ENCODE peak calls at places on chromosome 18, in ten cellular contexts. R is lower leg skin, P is PC-9, N is heart right ventricle, L is K562, E is breast epithelium, G is GM23248, O is DND-41, W is fibroblast of the aortic adventitia, U is cardiac fibroblast. S is an unnamed sample.

GRCh38 chr18:75612491-75612890 is 185.0 kb upstream of the SMIM21 start:
- DNase-seq in W (no peak), E (no peak), N (no peak), U (no peak), R (no peak), P (no peak), O (no peak), G (no peak), L (no peak), S (no peak)

GRCh38 chr18:41954827-41955613 is at the start of gene PIK3C3:
- DNase-seq in R (peak; percentile 99), L (peak; percentile 96), O (peak; percentile 96), G (peak; percentile 98), U (peak; percentile 99), N (peak; percentile 98), E (peak; percentile 93), W (peak; percentile 99), P (peak; percentile 87), S (peak; percentile 98)

GRCh38 chr18:35730738-35731370 is 149.3 kb downstream of the GALNT1 start:
- DNase-seq in U (peak; percentile 49), P (no peak), R (no peak), O (no peak), G (no peak), N (no peak), E (no peak), W (no peak), L (no peak), S (no peak)

GRCh38 chr18:70235478-70235877 is 30.0 kb upstream of the RTTN start:
- DNase-seq in O (no peak), R (no peak), P (no peak), U (no peak), E (no peak), G (no peak), N (no peak), L (no peak), W (no peak), S (no peak)

GRCh38 chr18:64993695-64994094 is 757.1 kb upstream of the CDH7 start:
- DNase-seq in G (no peak), N (no peak), U (no peak), E (no peak), L (no peak), W (no peak), R (no peak), O (no peak), P (no peak), S (no peak)

GRCh38 chr18:36829362-36830140 is 624 bp downstream of the KIAA1328 start:
- DNase-seq in R (peak; percentile 86), O (no peak), L (peak; percentile 32), E (no peak), P (no peak), G (peak; percentile 63), W (peak; percentile 34), N (no peak), U (peak; percentile 42), S (no peak)

GRCh38 chr18:74896390-74896991 is 298.8 kb downstream of the ZNF407 start:
- DNase-seq in U (peak; percentile 6), E (peak; percentile 41), P (peak; percentile 52), N (no peak), O (peak; percentile 9), G (peak; percentile 13), L (peak; percentile 10), W (peak; percentile 3), R (no peak), S (no peak)

GRCh38 chr18:59715445-59715844 is 18.2 kb upstream of the CCBE1 start:
- DNase-seq in W (peak; percentile 45), E (no peak), U (peak; percentile 67), N (no peak), R (no peak), O (no peak), P (no peak), L (no peak), G (peak; percentile 47), S (no peak)

DNA sequence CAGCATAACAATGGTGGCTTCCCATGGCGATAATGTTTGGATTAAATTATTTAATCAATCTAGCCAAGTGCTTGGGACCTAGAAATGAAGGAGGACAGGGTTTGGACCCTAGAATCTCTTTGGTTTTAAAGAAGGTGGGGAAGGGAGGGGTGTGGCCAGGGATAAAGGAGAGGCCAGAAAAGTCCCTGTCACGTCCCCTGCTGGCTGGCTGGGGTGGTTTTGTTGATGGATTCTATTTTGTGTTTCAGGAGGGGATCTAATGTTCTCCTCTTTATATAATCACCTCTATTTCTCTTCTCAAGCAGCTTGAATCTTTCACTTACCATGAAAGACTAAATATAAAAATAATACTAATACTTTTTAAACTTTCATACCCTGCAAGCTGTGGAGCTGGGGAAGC is 52.6 kb upstream of the GALR1 start:
- DNase-seq in L (no peak), U (no peak), P (no peak), G (no peak), R (no peak), E (no peak), N (no peak), O (no peak), W (no peak), S (no peak)
- H3K4me3 ChIP-seq in L (no peak overlapping the region), U (no peak overlapping the region), P (no peak overlapping the region), G (no peak overlapping the region), R (no peak overlapping the region), E (no peak overlapping the region), N (no peak overlapping the region), O (no peak overlapping the region), W (no peak overlapping the region), S (no peak overlapping the region)

GRCh38 chr18:76805221-76805620 is 17.1 kb upstream of the ZNF236 start:
- DNase-seq in E (no peak), N (no peak), L (no peak), W (peak; percentile 13), P (no peak), U (peak; percentile 56), G (peak; percentile 73), O (no peak), R (no peak), S (no peak)

GRCh38 chr18:76806301-76806700 is 16.1 kb upstream of the ZNF236 start:
- DNase-seq in U (no peak), N (no peak), W (no peak), G (no peak), P (no peak), L (no peak), R (no peak), O (no peak), E (no peak), S (no peak)

GRCh38 chr18:76801567-76802505 is 20.5 kb upstream of the ZNF236 start:
- DNase-seq in R (peak; percentile 91), E (no peak), O (no peak), L (peak; percentile 73), G (peak; percentile 62), U (peak; percentile 53), W (peak; percentile 32), N (peak; percentile 69), P (peak; percentile 46), S (no peak)

GRCh38 chr18:76803413-76803812 is 18.9 kb upstream of the ZNF236 start:
- DNase-seq in E (no peak), O (no peak), P (no peak), R (no peak), L (no peak), N (no peak), U (no peak), W (no peak), G (no peak), S (no peak)

DNA sequence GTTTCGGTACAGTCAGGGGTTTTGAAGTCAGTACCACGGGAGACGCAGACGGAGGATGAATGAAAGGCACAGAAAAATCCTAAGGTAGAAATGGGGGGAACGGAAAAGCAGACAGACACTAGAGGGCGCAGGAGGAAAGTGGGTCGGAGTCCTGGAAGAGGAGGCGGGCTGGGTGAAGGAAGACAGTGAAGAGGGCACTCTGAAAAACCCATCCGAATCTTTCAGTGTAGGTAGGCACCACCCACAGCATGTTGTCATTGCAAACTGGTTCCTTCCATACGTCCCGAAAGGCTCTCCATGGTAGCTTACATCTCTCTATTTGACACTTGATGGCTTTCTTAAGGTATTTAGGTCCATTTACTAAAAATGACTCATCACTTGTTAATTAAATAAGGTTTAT is 18.5 kb upstream of the ZNF236 start:
- DNase-seq in U (peak; percentile 68), P (peak; percentile 45), O (peak; percentile 74), W (peak; percentile 61), R (peak; percentile 90), N (peak; percentile 30), E (no peak), L (peak; percentile 64), G (peak; percentile 75), S (peak; percentile 58)
- H3K4me3 ChIP-seq in U (no peak overlapping the region), P (peak overlapping the region; percentile 33), O (no peak overlapping the region), W (no peak overlapping the region), R (no peak overlapping the region), N (no peak overlapping the region), E (peak overlapping the region; percentile 4), L (no peak overlapping the region), G (peak overlapping the region; percentile 46), S (no peak overlapping the region)

GRCh38 chr18:7600036-7600435 is 32.9 kb downstream of the PTPRM start:
- DNase-seq in G (no peak), W (no peak), U (no peak), R (no peak), P (no peak), N (no peak), L (no peak), E (no peak), O (no peak), S (no peak)

GRCh38 chr18:7601249-7601620 is 34.1 kb downstream of the PTPRM start:
- DNase-seq in R (no peak), U (peak; percentile 64), L (no peak), N (no peak), W (no peak), G (peak; percentile 48), P (no peak), O (no peak), E (no peak), S (no peak)

GRCh38 chr18:7600528-7601248 is 33.6 kb downstream of the PTPRM start:
- DNase-seq in L (no peak), G (no peak), N (no peak), P (no peak), E (no peak), U (no peak), O (no peak), W (no peak), R (no peak), S (no peak)

GRCh38 chr18:7603259-7604000 is 36.3 kb downstream of the PTPRM start:
- DNase-seq in P (no peak), L (no peak), O (no peak), E (no peak), R (no peak), W (no peak), G (no peak), U (no peak), N (no peak), S (no peak)

DNA sequence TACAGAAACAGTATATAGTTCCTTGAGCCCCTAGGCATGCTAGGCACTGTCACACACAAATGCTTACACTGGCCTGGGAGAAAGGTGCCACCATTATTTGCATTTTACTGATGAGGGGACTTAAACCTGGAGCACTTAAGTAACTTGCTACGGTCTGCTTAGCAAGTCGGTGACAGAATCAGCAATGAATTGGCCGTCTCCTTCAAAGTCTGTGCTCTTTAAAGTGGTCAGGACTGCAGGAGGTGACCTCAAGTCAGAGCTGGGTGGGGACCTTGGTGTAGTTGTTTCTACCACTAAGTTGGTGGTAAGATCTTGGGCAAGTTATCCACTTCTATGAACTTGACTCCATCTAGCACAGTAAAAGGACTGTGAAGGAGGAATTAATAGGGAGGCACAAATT is 34.8 kb downstream of the PTPRM start:
- DNase-seq in N (no peak), E (no peak), R (no peak), P (no peak), W (no peak), G (no peak), O (no peak), L (no peak), U (no peak), S (no peak)
- H3K4me3 ChIP-seq in N (no peak overlapping the region), E (no peak overlapping the region), R (no peak overlapping the region), P (no peak overlapping the region), W (no peak overlapping the region), G (no peak overlapping the region), O (no peak overlapping the region), L (no peak overlapping the region), U (no peak overlapping the region), S (no peak overlapping the region)

DNA sequence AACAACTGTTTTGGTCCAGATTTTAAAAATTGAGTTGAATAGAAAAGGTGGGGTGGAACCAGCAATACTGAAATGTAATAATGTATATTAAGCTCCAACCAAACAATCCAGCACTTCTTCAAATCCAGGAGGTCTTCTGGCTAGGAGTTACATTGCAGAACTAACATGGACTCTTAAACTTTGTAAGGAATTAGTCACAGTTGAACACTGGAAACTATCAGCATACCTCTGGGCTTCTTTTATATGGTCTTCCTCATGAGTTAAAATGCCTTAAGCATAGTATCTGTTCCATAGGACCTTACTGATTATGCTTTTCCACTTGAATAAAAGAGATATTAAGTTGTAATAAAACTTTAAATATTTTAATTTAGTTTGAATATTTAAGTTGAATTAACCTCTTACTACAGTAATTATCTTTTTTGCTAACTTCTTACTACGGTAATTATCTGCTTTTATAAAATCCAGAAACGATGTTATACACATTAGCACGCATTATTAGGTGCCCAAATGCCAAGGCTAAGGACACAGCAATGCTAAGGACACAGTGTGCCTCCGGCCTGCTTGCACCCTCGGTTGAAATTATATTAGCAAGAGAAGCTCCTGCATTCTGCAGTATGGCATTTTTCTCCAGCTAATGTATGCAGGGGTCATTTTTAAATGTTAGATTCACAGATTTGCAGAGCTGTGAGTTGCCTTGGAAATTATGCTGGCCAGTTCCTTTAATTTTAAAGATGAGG is 219.9 kb downstream of the NEDD4L start:
- DNase-seq in P (no peak), E (no peak), R (no peak), W (no peak), U (no peak), O (no peak), N (no peak), L (no peak), G (peak; percentile 15), S (no peak)
- H3K4me3 ChIP-seq in P (peak overlapping the region; percentile 33), E (no peak overlapping the region), R (no peak overlapping the region), W (no peak overlapping the region), U (no peak overlapping the region), O (no peak overlapping the region), N (no peak overlapping the region), L (no peak overlapping the region), G (no peak overlapping the region), S (no peak overlapping the region)

S was measured in Jurkat, Clone E6-1.